ENCODE peak calls at places on chromosomes 11 and 22, in five cellular contexts. M is CD8-positive, alpha-beta T cell; J is tibial nerve; A is tibial artery; W is AG04450. L is an unnamed sample.

GRCh38 chr22:43945632-43946390 is 9.4 kb upstream of the SAMM50 start:
- DNase-seq in M (peak), J (no peak), A (peak), W (no peak), L (no peak)

GRCh38 chr22:27065259-27065658 is 407.9 kb downstream of the MIAT start:
- DNase-seq in M (no peak), J (no peak), A (no peak), W (no peak), L (no peak)

GRCh38 chr11:69599502-69599901 is 41.5 kb upstream of the CCND1 start:
- DNase-seq in M (no peak), J (no peak), A (no peak), W (no peak), L (no peak)

GRCh38 chr22:45905924-45906865 is 70.8 kb downstream of the WNT7B start:
- DNase-seq in M (no peak), J (no peak), A (no peak), W (peak), L (peak)

GRCh38 chr22:46067159-46068111 is 82.9 kb upstream of the PPARA start:
- DNase-seq in M (no peak), J (peak), A (peak), W (no peak), L (no peak)

GRCh38 chr22:44473166-44473565 is 24.9 kb downstream of the RTL6 start:
- DNase-seq in M (no peak), J (no peak), A (no peak), W (no peak), L (no peak)

GRCh38 chr22:37193629-37194191 is 5.7 kb upstream of the C1QTNF6 start:
- DNase-seq in M (no peak), J (no peak), A (peak), W (no peak), L (no peak)

GRCh38 chr11:95092549-95093324 is 3.1 kb downstream of the ENDOD1 start:
- DNase-seq in M (no peak), J (no peak), A (no peak), W (no peak), L (no peak)

GRCh38 chr11:1625541-1625940 is 3.6 kb upstream of the KRTAP5-4 start:
- DNase-seq in M (no peak), J (no peak), A (no peak), W (no peak), L (no peak)

GRCh38 chr11:47234669-47235075 is 13.9 kb downstream of the ACP2 start:
- DNase-seq in M (peak), J (no peak), A (no peak), W (no peak), L (no peak)

GRCh38 chr22:19887251-19887985 is 32.7 kb upstream of the GNB1L start:
- DNase-seq in M (no peak), J (no peak), A (no peak), W (no peak), L (no peak)

GRCh38 chr22:19888131-19888746 is 33.6 kb upstream of the GNB1L start:
- DNase-seq in M (no peak), J (no peak), A (no peak), W (no peak), L (no peak)

GRCh38 chr22:19885841-19886592 is 31.3 kb upstream of the GNB1L start:
- DNase-seq in M (no peak), J (no peak), A (no peak), W (no peak), L (no peak)

GRCh38 chr22:19884954-19885751 is 30.5 kb upstream of the GNB1L start:
- DNase-seq in M (no peak), J (no peak), A (no peak), W (no peak), L (no peak)

DNA sequence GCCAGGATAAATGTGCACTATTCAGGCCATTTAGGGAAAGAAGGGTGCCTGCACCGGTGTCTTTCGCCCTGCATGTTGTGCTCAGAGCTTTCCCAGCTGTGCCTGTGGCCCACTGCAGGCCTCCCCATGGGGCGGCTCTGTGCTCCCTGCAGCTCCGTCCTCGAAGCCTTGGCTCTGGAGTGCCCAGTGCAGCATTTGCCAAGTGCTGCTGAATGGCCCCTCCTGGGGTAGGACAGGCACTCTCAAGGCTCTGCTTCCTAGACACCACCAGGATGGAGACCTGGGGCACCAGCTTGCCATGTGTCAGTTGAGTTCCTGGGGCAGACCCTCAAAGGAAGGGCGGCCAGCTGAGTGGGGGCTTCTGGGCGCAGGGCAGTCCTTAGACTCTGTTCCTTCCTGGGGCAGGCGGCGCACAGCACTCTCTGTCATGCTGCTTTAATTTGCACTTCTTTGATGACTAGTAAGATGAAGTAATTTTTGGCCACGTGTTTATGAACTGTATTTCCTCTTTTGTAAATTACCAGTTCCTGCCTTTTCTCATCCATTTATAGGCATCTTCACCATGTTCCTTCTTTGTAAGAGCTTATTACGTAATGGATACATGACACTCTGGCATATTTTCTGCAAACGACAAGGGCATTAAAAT is 32.1 kb upstream of the GNB1L start:
- DNase-seq in M (no peak), J (no peak), A (no peak), W (no peak), L (no peak)
- H3K4me3 ChIP-seq in M (no peak), J (no peak), A (no peak), W (no peak), L (no peak)

GRCh38 chr22:18067548-18068341 is 10.0 kb upstream of the PEX26 start:
- DNase-seq in M (no peak), J (no peak), A (no peak), W (no peak), L (no peak)
- H3K4me3 ChIP-seq in M (no peak), J (no peak), A (peak), W (no peak), L (no peak)

DNA sequence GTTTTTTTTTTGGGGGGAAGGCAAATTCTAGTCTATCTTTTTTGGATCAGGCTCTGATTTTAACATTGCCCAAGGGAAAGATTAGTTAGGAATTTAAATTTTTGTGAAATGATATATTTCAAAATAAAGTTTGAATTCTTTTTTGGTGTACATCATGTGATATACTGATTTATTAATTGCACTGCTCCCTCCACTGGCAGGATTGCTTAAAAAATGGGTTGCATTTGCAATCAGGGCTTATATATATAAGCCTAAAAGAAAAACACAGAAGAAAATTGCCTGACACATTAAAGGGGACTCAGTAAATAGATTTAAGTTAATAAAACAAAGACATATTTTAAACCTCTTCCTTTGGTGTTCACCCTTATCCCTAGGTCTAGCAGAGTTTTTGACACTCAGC is 1.2 kb downstream of the DYNC2H1 start:
- DNase-seq in M (no peak), J (no peak), A (no peak), W (no peak), L (peak)
- H3K4me3 ChIP-seq in M (no peak), J (peak), A (peak), W (peak), L (peak)

GRCh38 chr22:20436309-20437252 is 1.0 kb downstream of the SCARF2 start:
- DNase-seq in M (no peak), J (no peak), A (no peak), W (no peak), L (no peak)
- H3K4me3 ChIP-seq in M (peak), J (peak), A (peak), W (peak), L (peak)

GRCh38 chr22:50314455-50315288 is 7.2 kb upstream of the PLXNB2 start:
- DNase-seq in M (peak), J (no peak), A (no peak), W (no peak), L (no peak)
- H3K4me3 ChIP-seq in M (peak), J (peak), A (no peak), W (no peak), L (no peak)

L was measured in AG04449.